ENCODE peak calls at places on chromosome 21, in ten cellular contexts. One of them, this sample, is unnamed.

GRCh38 chr21:16037386-16037785 is 307.6 kb downstream of the USP25 start:
- DNase-seq in epithelial cell of esophagus: peak; percentile 84
- DNase-seq in astrocyte of the cerebellum: no peak
- DNase-seq in AG09309: no peak
- DNase-seq in A549: no peak
- DNase-seq in IMR-90: no peak
- DNase-seq in sigmoid colon: no peak
- DNase-seq in CD8-positive, alpha-beta T cell: no peak
- DNase-seq in fibroblast of lung: peak; percentile 72
- DNase-seq in cardiac muscle cell: peak; percentile 18
- DNase-seq in this sample: no peak

GRCh38 chr21:44791246-44791645 is 10.4 kb downstream of the UBE2G2 start:
- DNase-seq in epithelial cell of esophagus: no peak
- DNase-seq in astrocyte of the cerebellum: no peak
- DNase-seq in AG09309: no peak
- DNase-seq in A549: no peak
- DNase-seq in IMR-90: no peak
- DNase-seq in sigmoid colon: no peak
- DNase-seq in CD8-positive, alpha-beta T cell: no peak
- DNase-seq in fibroblast of lung: no peak
- DNase-seq in cardiac muscle cell: no peak
- DNase-seq in this sample: no peak

GRCh38 chr21:45496968-45497845 is 45.0 kb downstream of the SLC19A1 start:
- DNase-seq in epithelial cell of esophagus: no peak
- DNase-seq in astrocyte of the cerebellum: no peak
- DNase-seq in AG09309: no peak
- DNase-seq in A549: no peak
- DNase-seq in IMR-90: no peak
- DNase-seq in sigmoid colon: peak; percentile 57
- DNase-seq in CD8-positive, alpha-beta T cell: no peak
- DNase-seq in fibroblast of lung: no peak
- DNase-seq in cardiac muscle cell: no peak
- DNase-seq in this sample: no peak

GRCh38 chr21:44497641-44498243 is 42.3 kb downstream of the KRTAP10-1 start:
- DNase-seq in epithelial cell of esophagus: no peak
- DNase-seq in astrocyte of the cerebellum: no peak
- DNase-seq in AG09309: no peak
- DNase-seq in A549: no peak
- DNase-seq in IMR-90: no peak
- DNase-seq in sigmoid colon: no peak
- DNase-seq in CD8-positive, alpha-beta T cell: no peak
- DNase-seq in fibroblast of lung: no peak
- DNase-seq in cardiac muscle cell: peak; percentile 37
- DNase-seq in this sample: no peak

GRCh38 chr21:45877821-45878469 is 103.6 kb upstream of the COL6A1 start:
- DNase-seq in epithelial cell of esophagus: no peak
- DNase-seq in astrocyte of the cerebellum: no peak
- DNase-seq in AG09309: no peak
- DNase-seq in A549: no peak
- DNase-seq in IMR-90: no peak
- DNase-seq in sigmoid colon: no peak
- DNase-seq in CD8-positive, alpha-beta T cell: no peak
- DNase-seq in fibroblast of lung: no peak
- DNase-seq in cardiac muscle cell: peak; percentile 28
- DNase-seq in this sample: no peak

GRCh38 chr21:15480160-15480559 is 249.6 kb upstream of the USP25 start:
- DNase-seq in epithelial cell of esophagus: no peak
- DNase-seq in astrocyte of the cerebellum: no peak
- DNase-seq in AG09309: no peak
- DNase-seq in A549: no peak
- DNase-seq in IMR-90: no peak
- DNase-seq in sigmoid colon: no peak
- DNase-seq in CD8-positive, alpha-beta T cell: no peak
- DNase-seq in fibroblast of lung: no peak
- DNase-seq in cardiac muscle cell: no peak
- DNase-seq in this sample: no peak

GRCh38 chr21:45926281-45926680 is 55.3 kb upstream of the COL6A1 start:
- DNase-seq in epithelial cell of esophagus: no peak
- DNase-seq in astrocyte of the cerebellum: no peak
- DNase-seq in AG09309: no peak
- DNase-seq in A549: no peak
- DNase-seq in IMR-90: no peak
- DNase-seq in sigmoid colon: no peak
- DNase-seq in CD8-positive, alpha-beta T cell: no peak
- DNase-seq in fibroblast of lung: no peak
- DNase-seq in cardiac muscle cell: no peak
- DNase-seq in this sample: no peak

GRCh38 chr21:46161180-46161799 is 5.9 kb upstream of the FTCD start:
- DNase-seq in epithelial cell of esophagus: peak; percentile 13
- DNase-seq in astrocyte of the cerebellum: no peak
- DNase-seq in AG09309: no peak
- DNase-seq in A549: no peak
- DNase-seq in IMR-90: no peak
- DNase-seq in sigmoid colon: peak; percentile 58
- DNase-seq in CD8-positive, alpha-beta T cell: no peak
- DNase-seq in fibroblast of lung: no peak
- DNase-seq in cardiac muscle cell: no peak
- DNase-seq in this sample: no peak

GRCh38 chr21:37748351-37748750 is 167.9 kb downstream of the KCNJ6 start:
- DNase-seq in epithelial cell of esophagus: no peak
- DNase-seq in astrocyte of the cerebellum: no peak
- DNase-seq in AG09309: no peak
- DNase-seq in A549: no peak
- DNase-seq in IMR-90: no peak
- DNase-seq in sigmoid colon: no peak
- DNase-seq in CD8-positive, alpha-beta T cell: no peak
- DNase-seq in fibroblast of lung: peak; percentile 22
- DNase-seq in cardiac muscle cell: no peak
- DNase-seq in this sample: no peak

GRCh38 chr21:15557925-15558324 is 171.9 kb upstream of the USP25 start:
- DNase-seq in epithelial cell of esophagus: no peak
- DNase-seq in astrocyte of the cerebellum: no peak
- DNase-seq in AG09309: no peak
- DNase-seq in A549: no peak
- DNase-seq in IMR-90: no peak
- DNase-seq in sigmoid colon: no peak
- DNase-seq in CD8-positive, alpha-beta T cell: no peak
- DNase-seq in fibroblast of lung: no peak
- DNase-seq in cardiac muscle cell: no peak
- DNase-seq in this sample: no peak

GRCh38 chr21:26845066-26845749 is at the start of gene ADAMTS1:
- DNase-seq in epithelial cell of esophagus: peak; percentile 66
- DNase-seq in astrocyte of the cerebellum: peak; percentile 68
- DNase-seq in AG09309: peak; percentile 80
- DNase-seq in A549: no peak
- DNase-seq in IMR-90: peak; percentile 92
- DNase-seq in sigmoid colon: peak; percentile 98
- DNase-seq in CD8-positive, alpha-beta T cell: no peak
- DNase-seq in fibroblast of lung: peak; percentile 70
- DNase-seq in cardiac muscle cell: peak; percentile 96
- DNase-seq in this sample: no peak

GRCh38 chr21:20443558-20444155 is 554.6 kb upstream of the NCAM2 start:
- DNase-seq in epithelial cell of esophagus: no peak
- DNase-seq in astrocyte of the cerebellum: no peak
- DNase-seq in AG09309: no peak
- DNase-seq in A549: no peak
- DNase-seq in IMR-90: no peak
- DNase-seq in sigmoid colon: no peak
- DNase-seq in CD8-positive, alpha-beta T cell: no peak
- DNase-seq in fibroblast of lung: no peak
- DNase-seq in cardiac muscle cell: no peak
- DNase-seq in this sample: no peak
- TF ChIP-seq CTCF in epithelial cell of esophagus: no peak
- TF ChIP-seq CTCF in astrocyte of the cerebellum: no peak
- TF ChIP-seq CTCF in AG09309: peak; percentile 13
- TF ChIP-seq CTCF in A549: no peak
- TF ChIP-seq CTCF in IMR-90: no peak
- TF ChIP-seq CTCF in sigmoid colon: no peak
- TF ChIP-seq CTCF in CD8-positive, alpha-beta T cell: no peak
- TF ChIP-seq CTCF in fibroblast of lung: peak; percentile 15
- TF ChIP-seq CTCF in cardiac muscle cell: no peak
- TF ChIP-seq CTCF in this sample: no peak

DNA sequence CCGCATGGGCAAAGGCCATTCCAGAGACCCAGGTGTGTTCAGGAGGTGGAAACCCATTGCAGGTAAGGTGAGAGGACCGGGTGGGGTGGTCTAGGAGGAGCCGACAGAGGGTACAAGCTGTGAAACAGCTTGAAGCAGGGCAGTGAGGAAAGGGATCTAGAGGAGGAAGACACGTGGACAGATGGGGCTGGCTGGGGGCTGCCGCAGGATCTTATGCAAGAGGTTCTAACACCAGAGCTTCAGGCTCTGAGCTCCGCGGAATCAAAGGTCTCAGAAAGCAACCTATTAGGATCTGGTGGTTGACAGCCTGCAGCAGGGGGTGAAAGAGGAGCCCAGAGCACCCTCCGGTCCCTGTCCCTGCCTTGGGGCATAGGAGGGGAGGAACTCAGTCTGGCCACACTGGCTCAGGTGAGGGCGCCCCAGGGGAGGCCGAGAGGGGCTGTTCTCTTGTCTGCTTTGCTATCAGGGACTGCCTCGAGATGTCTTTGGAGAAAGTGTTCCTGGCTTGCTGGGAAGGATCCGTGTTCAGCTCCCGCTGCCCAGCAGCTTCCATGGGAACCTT is 1.9 kb downstream of the TFF1 start:
- DNase-seq in epithelial cell of esophagus: no peak
- DNase-seq in astrocyte of the cerebellum: no peak
- DNase-seq in AG09309: no peak
- DNase-seq in A549: no peak
- DNase-seq in IMR-90: no peak
- DNase-seq in sigmoid colon: no peak
- DNase-seq in CD8-positive, alpha-beta T cell: no peak
- DNase-seq in fibroblast of lung: no peak
- DNase-seq in cardiac muscle cell: no peak
- DNase-seq in this sample: no peak
- H3K4me3 ChIP-seq in epithelial cell of esophagus: no peak overlapping the region
- H3K4me3 ChIP-seq in astrocyte of the cerebellum: no peak overlapping the region
- H3K4me3 ChIP-seq in AG09309: no peak overlapping the region
- H3K4me3 ChIP-seq in A549: no peak overlapping the region
- H3K4me3 ChIP-seq in IMR-90: no peak overlapping the region
- H3K4me3 ChIP-seq in sigmoid colon: no peak overlapping the region
- H3K4me3 ChIP-seq in CD8-positive, alpha-beta T cell: no peak overlapping the region
- H3K4me3 ChIP-seq in fibroblast of lung: no peak overlapping the region
- H3K4me3 ChIP-seq in cardiac muscle cell: no peak overlapping the region
- H3K4me3 ChIP-seq in this sample: no peak overlapping the region

GRCh38 chr21:42232176-42232825 is 13.4 kb downstream of the ABCG1 start:
- DNase-seq in epithelial cell of esophagus: no peak
- DNase-seq in astrocyte of the cerebellum: no peak
- DNase-seq in AG09309: no peak
- DNase-seq in A549: no peak
- DNase-seq in IMR-90: no peak
- DNase-seq in sigmoid colon: peak; percentile 61
- DNase-seq in CD8-positive, alpha-beta T cell: no peak
- DNase-seq in fibroblast of lung: no peak
- DNase-seq in cardiac muscle cell: no peak
- DNase-seq in this sample: no peak

GRCh38 chr21:42234026-42234425 is 15.1 kb downstream of the ABCG1 start:
- DNase-seq in epithelial cell of esophagus: no peak
- DNase-seq in astrocyte of the cerebellum: no peak
- DNase-seq in AG09309: no peak
- DNase-seq in A549: no peak
- DNase-seq in IMR-90: no peak
- DNase-seq in sigmoid colon: no peak
- DNase-seq in CD8-positive, alpha-beta T cell: no peak
- DNase-seq in fibroblast of lung: no peak
- DNase-seq in cardiac muscle cell: no peak
- DNase-seq in this sample: no peak

GRCh38 chr21:42231761-42232160 is 12.8 kb downstream of the ABCG1 start:
- DNase-seq in epithelial cell of esophagus: no peak
- DNase-seq in astrocyte of the cerebellum: no peak
- DNase-seq in AG09309: no peak
- DNase-seq in A549: no peak
- DNase-seq in IMR-90: no peak
- DNase-seq in sigmoid colon: peak; percentile 58
- DNase-seq in CD8-positive, alpha-beta T cell: no peak
- DNase-seq in fibroblast of lung: no peak
- DNase-seq in cardiac muscle cell: no peak
- DNase-seq in this sample: no peak

GRCh38 chr21:42234464-42235241 is 15.7 kb downstream of the ABCG1 start:
- DNase-seq in epithelial cell of esophagus: peak; percentile 61
- DNase-seq in astrocyte of the cerebellum: no peak
- DNase-seq in AG09309: no peak
- DNase-seq in A549: peak; percentile 28
- DNase-seq in IMR-90: peak; percentile 45
- DNase-seq in sigmoid colon: peak; percentile 88
- DNase-seq in CD8-positive, alpha-beta T cell: peak; percentile 74
- DNase-seq in fibroblast of lung: peak; percentile 40
- DNase-seq in cardiac muscle cell: peak; percentile 40
- DNase-seq in this sample: no peak

DNA sequence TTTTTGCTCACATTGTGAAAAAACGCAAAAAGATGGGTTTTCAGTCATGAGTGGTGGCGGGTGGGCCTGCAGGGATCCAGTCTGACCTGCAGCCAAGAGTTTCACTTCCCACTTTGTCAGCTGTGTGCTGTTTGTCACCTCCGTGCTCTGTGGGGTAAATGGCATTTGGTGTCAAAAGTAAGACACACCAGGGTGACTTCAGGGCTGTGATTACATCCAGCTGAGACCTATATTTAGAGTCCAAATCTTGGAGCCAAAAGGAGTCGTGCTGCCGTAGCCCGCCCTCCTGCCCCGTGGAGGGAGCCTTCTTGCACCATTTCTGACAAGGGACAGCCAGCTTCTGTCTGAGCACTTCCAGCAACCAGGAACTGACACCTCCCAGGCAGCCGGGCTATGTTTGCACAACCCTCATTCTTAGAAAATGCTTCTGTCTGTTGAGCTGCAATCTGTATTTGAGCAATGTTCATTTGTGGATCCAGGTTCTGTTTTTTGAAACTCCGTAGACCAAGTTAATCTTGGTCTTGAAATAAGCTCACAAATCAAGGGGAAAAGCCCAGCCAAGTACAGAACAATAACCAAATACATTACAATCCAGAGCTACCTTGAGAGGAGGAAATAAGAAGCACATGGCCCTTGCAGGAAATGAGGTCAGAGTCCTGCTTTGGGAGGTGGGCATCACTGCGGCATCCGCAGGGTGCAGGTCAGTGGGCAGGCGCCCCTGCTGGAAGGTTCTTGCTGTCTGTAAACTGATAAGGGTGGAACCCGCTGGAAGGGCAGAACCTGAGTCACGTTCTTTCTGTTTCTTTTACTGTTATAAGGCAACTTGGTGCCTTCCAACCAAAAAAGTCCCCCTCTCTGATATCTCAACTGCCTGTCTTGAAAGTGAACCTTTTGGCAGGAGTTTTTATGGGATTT is 14.4 kb downstream of the ABCG1 start:
- DNase-seq in epithelial cell of esophagus: peak; percentile 44
- DNase-seq in astrocyte of the cerebellum: no peak
- DNase-seq in AG09309: no peak
- DNase-seq in A549: no peak
- DNase-seq in IMR-90: peak; percentile 20
- DNase-seq in sigmoid colon: peak; percentile 98
- DNase-seq in CD8-positive, alpha-beta T cell: peak; percentile 69
- DNase-seq in fibroblast of lung: no peak
- DNase-seq in cardiac muscle cell: peak; percentile 81
- DNase-seq in this sample: no peak
- TF ChIP-seq CTCF in epithelial cell of esophagus: peak; percentile 12
- TF ChIP-seq CTCF in astrocyte of the cerebellum: no peak
- TF ChIP-seq CTCF in AG09309: no peak
- TF ChIP-seq CTCF in A549: no peak
- TF ChIP-seq CTCF in IMR-90: peak; percentile 1
- TF ChIP-seq CTCF in sigmoid colon: no peak
- TF ChIP-seq CTCF in CD8-positive, alpha-beta T cell: peak; percentile 50
- TF ChIP-seq CTCF in fibroblast of lung: peak; percentile 16
- TF ChIP-seq CTCF in cardiac muscle cell: peak; percentile 36
- TF ChIP-seq CTCF in this sample: no peak

GRCh38 chr21:31924548-31924947 is 51.7 kb downstream of the HUNK start:
- DNase-seq in epithelial cell of esophagus: no peak
- DNase-seq in astrocyte of the cerebellum: no peak
- DNase-seq in AG09309: no peak
- DNase-seq in A549: no peak
- DNase-seq in IMR-90: no peak
- DNase-seq in sigmoid colon: no peak
- DNase-seq in CD8-positive, alpha-beta T cell: no peak
- DNase-seq in fibroblast of lung: no peak
- DNase-seq in cardiac muscle cell: no peak
- DNase-seq in this sample: no peak
- H3K4me3 ChIP-seq in epithelial cell of esophagus: no peak overlapping the region
- H3K4me3 ChIP-seq in astrocyte of the cerebellum: no peak overlapping the region
- H3K4me3 ChIP-seq in AG09309: no peak overlapping the region
- H3K4me3 ChIP-seq in A549: no peak overlapping the region
- H3K4me3 ChIP-seq in IMR-90: no peak overlapping the region
- H3K4me3 ChIP-seq in sigmoid colon: no peak overlapping the region
- H3K4me3 ChIP-seq in CD8-positive, alpha-beta T cell: no peak overlapping the region
- H3K4me3 ChIP-seq in fibroblast of lung: no peak overlapping the region
- H3K4me3 ChIP-seq in cardiac muscle cell: no peak overlapping the region
- H3K4me3 ChIP-seq in this sample: no peak overlapping the region

This sample was measured in AG04449.